ENCODE peak calls at places on chromosomes 1 and 21, in nine cellular contexts. One of them, this sample, is unnamed.

GRCh38 chr1:16023050-16023653 is 1.3 kb downstream of the CLCNKA start:
- DNase-seq in uterus: no peak
- DNase-seq in H7: no peak
- DNase-seq in psoas muscle: no peak
- DNase-seq in ovary: peak
- DNase-seq in T follicular helper cell: no peak
- DNase-seq in A172: no peak
- DNase-seq in iPS-NIHi11: no peak
- DNase-seq in HCEC 1CT: no peak
- DNase-seq in this sample: no peak

GRCh38 chr1:45306319-45306718 is 20.4 kb upstream of the HPDL start:
- DNase-seq in uterus: no peak
- DNase-seq in H7: peak
- DNase-seq in psoas muscle: no peak
- DNase-seq in ovary: no peak
- DNase-seq in T follicular helper cell: no peak
- DNase-seq in A172: no peak
- DNase-seq in iPS-NIHi11: no peak
- DNase-seq in HCEC 1CT: peak
- DNase-seq in this sample: no peak

GRCh38 chr1:59015708-59016107 is 231.9 kb upstream of the JUN start:
- DNase-seq in uterus: peak
- DNase-seq in H7: no peak
- DNase-seq in psoas muscle: no peak
- DNase-seq in ovary: no peak
- DNase-seq in T follicular helper cell: no peak
- DNase-seq in A172: peak
- DNase-seq in iPS-NIHi11: no peak
- DNase-seq in HCEC 1CT: peak
- DNase-seq in this sample: no peak

GRCh38 chr1:180975551-180975950 is 47.1 kb downstream of the STX6 start:
- DNase-seq in uterus: no peak
- DNase-seq in H7: no peak
- DNase-seq in psoas muscle: no peak
- DNase-seq in ovary: no peak
- DNase-seq in T follicular helper cell: no peak
- DNase-seq in A172: no peak
- DNase-seq in iPS-NIHi11: no peak
- DNase-seq in HCEC 1CT: no peak
- DNase-seq in this sample: no peak

GRCh38 chr1:55302972-55303371 is 87.8 kb upstream of the USP24 start:
- DNase-seq in uterus: no peak
- DNase-seq in H7: no peak
- DNase-seq in psoas muscle: no peak
- DNase-seq in ovary: no peak
- DNase-seq in T follicular helper cell: no peak
- DNase-seq in A172: no peak
- DNase-seq in iPS-NIHi11: no peak
- DNase-seq in HCEC 1CT: no peak
- DNase-seq in this sample: no peak

GRCh38 chr1:109908857-109909256 is 1.8 kb upstream of the CSF1 start:
- DNase-seq in uterus: no peak
- DNase-seq in H7: no peak
- DNase-seq in psoas muscle: no peak
- DNase-seq in ovary: no peak
- DNase-seq in T follicular helper cell: no peak
- DNase-seq in A172: no peak
- DNase-seq in iPS-NIHi11: no peak
- DNase-seq in HCEC 1CT: no peak
- DNase-seq in this sample: no peak

GRCh38 chr1:244730153-244730933 is 77.4 kb downstream of the DESI2 start:
- DNase-seq in uterus: peak
- DNase-seq in H7: peak
- DNase-seq in psoas muscle: peak
- DNase-seq in ovary: peak
- DNase-seq in T follicular helper cell: peak
- DNase-seq in A172: no peak
- DNase-seq in iPS-NIHi11: peak
- DNase-seq in HCEC 1CT: peak
- DNase-seq in this sample: peak

GRCh38 chr1:206471415-206471801 is 1.1 kb downstream of the IKBKE start:
- DNase-seq in uterus: no peak
- DNase-seq in H7: peak
- DNase-seq in psoas muscle: no peak
- DNase-seq in ovary: no peak
- DNase-seq in T follicular helper cell: no peak
- DNase-seq in A172: no peak
- DNase-seq in iPS-NIHi11: no peak
- DNase-seq in HCEC 1CT: no peak
- DNase-seq in this sample: no peak

GRCh38 chr1:48761411-48761810 is 15.3 kb downstream of the BEND5 start:
- DNase-seq in uterus: no peak
- DNase-seq in H7: no peak
- DNase-seq in psoas muscle: no peak
- DNase-seq in ovary: no peak
- DNase-seq in T follicular helper cell: no peak
- DNase-seq in A172: peak
- DNase-seq in iPS-NIHi11: no peak
- DNase-seq in HCEC 1CT: no peak
- DNase-seq in this sample: no peak

GRCh38 chr21:36663033-36663855 is 35.7 kb upstream of the SIM2 start:
- DNase-seq in uterus: no peak
- DNase-seq in H7: no peak
- DNase-seq in psoas muscle: no peak
- DNase-seq in ovary: no peak
- DNase-seq in T follicular helper cell: no peak
- DNase-seq in A172: no peak
- DNase-seq in iPS-NIHi11: no peak
- DNase-seq in HCEC 1CT: no peak
- DNase-seq in this sample: no peak

GRCh38 chr1:201334325-201335173 is 42.9 kb downstream of the TNNT2 start:
- DNase-seq in uterus: no peak
- DNase-seq in H7: no peak
- DNase-seq in psoas muscle: no peak
- DNase-seq in ovary: no peak
- DNase-seq in T follicular helper cell: no peak
- DNase-seq in A172: no peak
- DNase-seq in iPS-NIHi11: no peak
- DNase-seq in HCEC 1CT: no peak
- DNase-seq in this sample: no peak

GRCh38 chr1:46244656-46245371 is 2.7 kb upstream of the RAD54L start:
- DNase-seq in uterus: no peak
- DNase-seq in H7: peak
- DNase-seq in psoas muscle: no peak
- DNase-seq in ovary: no peak
- DNase-seq in T follicular helper cell: no peak
- DNase-seq in A172: peak
- DNase-seq in iPS-NIHi11: peak
- DNase-seq in HCEC 1CT: peak
- DNase-seq in this sample: no peak

GRCh38 chr1:244087021-244087560 is 36.0 kb downstream of the ZBTB18 start:
- DNase-seq in uterus: no peak
- DNase-seq in H7: no peak
- DNase-seq in psoas muscle: no peak
- DNase-seq in ovary: no peak
- DNase-seq in T follicular helper cell: no peak
- DNase-seq in A172: no peak
- DNase-seq in iPS-NIHi11: no peak
- DNase-seq in HCEC 1CT: no peak
- DNase-seq in this sample: no peak

GRCh38 chr1:235783148-235783776 is 83.4 kb downstream of the LYST start:
- DNase-seq in uterus: no peak
- DNase-seq in H7: no peak
- DNase-seq in psoas muscle: no peak
- DNase-seq in ovary: no peak
- DNase-seq in T follicular helper cell: no peak
- DNase-seq in A172: peak
- DNase-seq in iPS-NIHi11: peak
- DNase-seq in HCEC 1CT: peak
- DNase-seq in this sample: no peak

GRCh38 chr1:25694591-25695007 is 78.0 kb downstream of the MAN1C1 start:
- DNase-seq in uterus: no peak
- DNase-seq in H7: no peak
- DNase-seq in psoas muscle: no peak
- DNase-seq in ovary: no peak
- DNase-seq in T follicular helper cell: no peak
- DNase-seq in A172: no peak
- DNase-seq in iPS-NIHi11: no peak
- DNase-seq in HCEC 1CT: peak
- DNase-seq in this sample: no peak

GRCh38 chr21:41009398-41010177 is 158.4 kb upstream of the BACE2 start:
- DNase-seq in uterus: no peak
- DNase-seq in H7: no peak
- DNase-seq in psoas muscle: no peak
- DNase-seq in ovary: no peak
- DNase-seq in T follicular helper cell: no peak
- DNase-seq in A172: no peak
- DNase-seq in iPS-NIHi11: no peak
- DNase-seq in HCEC 1CT: no peak
- DNase-seq in this sample: no peak

GRCh38 chr1:223234534-223234933 is 91.5 kb upstream of the TLR5 start:
- DNase-seq in uterus: no peak
- DNase-seq in H7: no peak
- DNase-seq in psoas muscle: no peak
- DNase-seq in ovary: no peak
- DNase-seq in T follicular helper cell: no peak
- DNase-seq in A172: no peak
- DNase-seq in iPS-NIHi11: no peak
- DNase-seq in HCEC 1CT: no peak
- DNase-seq in this sample: no peak

GRCh38 chr1:226223157-226223785 is at the start of gene MIXL1:
- DNase-seq in uterus: no peak
- DNase-seq in H7: peak
- DNase-seq in psoas muscle: no peak
- DNase-seq in ovary: no peak
- DNase-seq in T follicular helper cell: no peak
- DNase-seq in A172: no peak
- DNase-seq in iPS-NIHi11: peak
- DNase-seq in HCEC 1CT: no peak
- DNase-seq in this sample: no peak

GRCh38 chr1:95111014-95111413 is 6.1 kb upstream of the TLCD4 start:
- DNase-seq in uterus: no peak
- DNase-seq in H7: no peak
- DNase-seq in psoas muscle: no peak
- DNase-seq in ovary: no peak
- DNase-seq in T follicular helper cell: no peak
- DNase-seq in A172: no peak
- DNase-seq in iPS-NIHi11: no peak
- DNase-seq in HCEC 1CT: no peak
- DNase-seq in this sample: no peak

GRCh38 chr1:60311838-60312237 is 238.3 kb upstream of the C1orf87 start:
- DNase-seq in uterus: no peak
- DNase-seq in H7: no peak
- DNase-seq in psoas muscle: no peak
- DNase-seq in ovary: no peak
- DNase-seq in T follicular helper cell: no peak
- DNase-seq in A172: no peak
- DNase-seq in iPS-NIHi11: no peak
- DNase-seq in HCEC 1CT: no peak
- DNase-seq in this sample: no peak

GRCh38 chr1:66182551-66183178 is 351.3 kb upstream of the SGIP1 start:
- DNase-seq in uterus: peak
- DNase-seq in H7: no peak
- DNase-seq in psoas muscle: no peak
- DNase-seq in ovary: no peak
- DNase-seq in T follicular helper cell: peak
- DNase-seq in A172: peak
- DNase-seq in iPS-NIHi11: no peak
- DNase-seq in HCEC 1CT: peak
- DNase-seq in this sample: no peak

GRCh38 chr1:24540906-24541710 is 14.8 kb upstream of the NCMAP start:
- DNase-seq in uterus: no peak
- DNase-seq in H7: no peak
- DNase-seq in psoas muscle: no peak
- DNase-seq in ovary: no peak
- DNase-seq in T follicular helper cell: peak
- DNase-seq in A172: peak
- DNase-seq in iPS-NIHi11: no peak
- DNase-seq in HCEC 1CT: peak
- DNase-seq in this sample: no peak

GRCh38 chr1:69504730-69505252 is 62.9 kb upstream of the LRRC7 start:
- DNase-seq in uterus: no peak
- DNase-seq in H7: no peak
- DNase-seq in psoas muscle: no peak
- DNase-seq in ovary: no peak
- DNase-seq in T follicular helper cell: no peak
- DNase-seq in A172: no peak
- DNase-seq in iPS-NIHi11: no peak
- DNase-seq in HCEC 1CT: no peak
- DNase-seq in this sample: no peak

GRCh38 chr1:53186533-53186932 is 10.1 kb upstream of the CPT2 start:
- DNase-seq in uterus: no peak
- DNase-seq in H7: no peak
- DNase-seq in psoas muscle: no peak
- DNase-seq in ovary: no peak
- DNase-seq in T follicular helper cell: no peak
- DNase-seq in A172: no peak
- DNase-seq in iPS-NIHi11: no peak
- DNase-seq in HCEC 1CT: no peak
- DNase-seq in this sample: no peak

GRCh38 chr1:206829282-206829681 is 36.1 kb upstream of the IL20 start:
- DNase-seq in uterus: no peak
- DNase-seq in H7: no peak
- DNase-seq in psoas muscle: no peak
- DNase-seq in ovary: no peak
- DNase-seq in T follicular helper cell: no peak
- DNase-seq in A172: no peak
- DNase-seq in iPS-NIHi11: no peak
- DNase-seq in HCEC 1CT: no peak
- DNase-seq in this sample: no peak

GRCh38 chr1:226814751-226815496 is 55.5 kb upstream of the PSEN2 start:
- DNase-seq in uterus: peak
- DNase-seq in H7: no peak
- DNase-seq in psoas muscle: peak
- DNase-seq in ovary: peak
- DNase-seq in T follicular helper cell: no peak
- DNase-seq in A172: peak
- DNase-seq in iPS-NIHi11: peak
- DNase-seq in HCEC 1CT: peak
- DNase-seq in this sample: peak

GRCh38 chr1:41330588-41331545 is 30.4 kb upstream of the FOXO6 start:
- DNase-seq in uterus: no peak
- DNase-seq in H7: peak
- DNase-seq in psoas muscle: no peak
- DNase-seq in ovary: no peak
- DNase-seq in T follicular helper cell: no peak
- DNase-seq in A172: no peak
- DNase-seq in iPS-NIHi11: peak
- DNase-seq in HCEC 1CT: no peak
- DNase-seq in this sample: no peak

GRCh38 chr21:42782723-42783247 is 96.6 kb downstream of the WDR4 start:
- DNase-seq in uterus: no peak
- DNase-seq in H7: peak
- DNase-seq in psoas muscle: no peak
- DNase-seq in ovary: no peak
- DNase-seq in T follicular helper cell: no peak
- DNase-seq in A172: no peak
- DNase-seq in iPS-NIHi11: no peak
- DNase-seq in HCEC 1CT: no peak
- DNase-seq in this sample: no peak

GRCh38 chr1:90726716-90727480 is 9.8 kb upstream of the BARHL2 start:
- DNase-seq in uterus: no peak
- DNase-seq in H7: peak
- DNase-seq in psoas muscle: no peak
- DNase-seq in ovary: no peak
- DNase-seq in T follicular helper cell: no peak
- DNase-seq in A172: no peak
- DNase-seq in iPS-NIHi11: no peak
- DNase-seq in HCEC 1CT: no peak
- DNase-seq in this sample: no peak

GRCh38 chr21:46639489-46640386 is 4.3 kb downstream of the PRMT2 start:
- DNase-seq in uterus: no peak
- DNase-seq in H7: no peak
- DNase-seq in psoas muscle: no peak
- DNase-seq in ovary: no peak
- DNase-seq in T follicular helper cell: no peak
- DNase-seq in A172: peak
- DNase-seq in iPS-NIHi11: no peak
- DNase-seq in HCEC 1CT: peak
- DNase-seq in this sample: no peak

GRCh38 chr1:58887059-58887458 is 103.2 kb upstream of the JUN start:
- DNase-seq in uterus: no peak
- DNase-seq in H7: no peak
- DNase-seq in psoas muscle: no peak
- DNase-seq in ovary: no peak
- DNase-seq in T follicular helper cell: no peak
- DNase-seq in A172: no peak
- DNase-seq in iPS-NIHi11: no peak
- DNase-seq in HCEC 1CT: peak
- DNase-seq in this sample: no peak